ENCODE peak calls at places on chromosomes 3 and 15, in seven cellular contexts. G is body of pancreas; M is CD8-positive, alpha-beta memory T cell; A is GM23248; S is uterus; Z is IMR-90; Q is right cardiac atrium. R is an unnamed sample.

GRCh38 chr3:57757642-57758297 is 1.7 kb downstream of the SLMAP start:
- DNase-seq in G (no peak), A (peak; percentile 50), S (no peak), M (no peak), Z (peak; percentile 28), Q (no peak), R (peak; percentile 25)

GRCh38 chr3:127235706-127236105 is 42.8 kb downstream of the PRR23E start:
- DNase-seq in A (no peak), G (no peak), S (no peak), M (no peak), Q (no peak), Z (no peak), R (no peak)

GRCh38 chr3:66182228-66182627 is 38.6 kb upstream of the SLC25A26 start:
- DNase-seq in M (no peak), Q (no peak), Z (no peak), G (no peak), S (no peak), A (no peak), R (no peak)

GRCh38 chr3:119145500-119146167 is at the start of gene TEX55:
- DNase-seq in Q (peak; percentile 69), A (peak; percentile 78), M (no peak), Z (peak; percentile 61), G (peak; percentile 27), S (no peak), R (peak; percentile 29)

GRCh38 chr15:73972984-73973682 is 19.0 kb downstream of the STOML1 start:
- DNase-seq in S (peak; percentile 86), Q (peak; percentile 92), A (peak; percentile 91), G (peak; percentile 88), Z (peak; percentile 73), M (peak; percentile 59), R (no peak)

GRCh38 chr3:2792432-2792831 is 317.7 kb downstream of the IL5RA start:
- DNase-seq in A (no peak), M (no peak), G (no peak), Q (no peak), Z (no peak), S (no peak), R (no peak)

GRCh38 chr15:45640610-45641009 is 5.8 kb downstream of the SQOR start:
- DNase-seq in Q (no peak), S (no peak), A (peak; percentile 95), M (no peak), G (no peak), Z (peak; percentile 96), R (peak; percentile 88)

GRCh38 chr15:44775923-44776322 is 39.6 kb downstream of the TRIM69 start:
- DNase-seq in M (no peak), A (peak; percentile 29), S (no peak), G (no peak), Q (no peak), Z (no peak), R (no peak)

GRCh38 chr15:49876401-49877038 is 242.5 kb downstream of the ATP8B4 start:
- DNase-seq in Z (no peak), M (no peak), S (peak; percentile 45), A (peak; percentile 10), Q (peak; percentile 60), G (peak; percentile 43), R (no peak)

GRCh38 chr15:39127151-39127815 is 453.6 kb upstream of the THBS1 start:
- DNase-seq in Q (no peak), S (no peak), Z (no peak), M (no peak), A (peak; percentile 35), G (no peak), R (peak; percentile 76)

GRCh38 chr3:183548262-183548769 is 7.2 kb downstream of the KLHL6 start:
- DNase-seq in Q (no peak), A (peak; percentile 82), Z (peak; percentile 72), M (no peak), G (peak; percentile 29), S (no peak), R (peak; percentile 94)

GRCh38 chr3:71372911-71373637 is 210.5 kb downstream of the FOXP1 start:
- DNase-seq in Q (no peak), Z (no peak), M (no peak), G (no peak), S (no peak), A (no peak), R (no peak)

GRCh38 chr15:31551323-31551722 is 224.7 kb downstream of the KLF13 start:
- DNase-seq in G (no peak), M (no peak), A (no peak), Q (no peak), Z (no peak), S (no peak), R (no peak)

GRCh38 chr15:31555022-31555421 is 228.4 kb downstream of the KLF13 start:
- DNase-seq in A (no peak), Z (no peak), S (no peak), M (no peak), Q (no peak), G (no peak), R (no peak)

GRCh38 chr15:31552482-31553099 is 226.0 kb downstream of the KLF13 start:
- DNase-seq in A (peak; percentile 21), M (no peak), S (no peak), Q (no peak), Z (peak; percentile 24), G (no peak), R (peak; percentile 2)

GRCh38 chr15:31556494-31557150 is 230.0 kb downstream of the KLF13 start:
- DNase-seq in Q (no peak), G (no peak), A (no peak), M (no peak), S (no peak), Z (no peak), R (no peak)

GRCh38 chr15:31554261-31554660 is 227.6 kb downstream of the KLF13 start:
- DNase-seq in M (no peak), Z (peak; percentile 94), G (peak; percentile 21), Q (peak; percentile 92), S (peak; percentile 67), A (peak; percentile 94), R (peak; percentile 88)
- H3K27ac ChIP-seq in M (no peak overlapping the region), Z (peak overlapping the region; percentile 82), G (no peak overlapping the region), Q (peak overlapping the region; percentile 42), S (peak overlapping the region; percentile 60), A (peak overlapping the region; percentile 20), R (peak overlapping the region; percentile 58)

GRCh38 chr15:28107894-28108255 is 8.8 kb upstream of the OCA2 start:
- DNase-seq in S (no peak), A (no peak), Z (no peak), G (no peak), Q (no peak), M (no peak), R (no peak)

GRCh38 chr15:28105793-28106192 is 6.7 kb upstream of the OCA2 start:
- DNase-seq in S (no peak), A (no peak), G (no peak), Q (no peak), M (no peak), Z (no peak), R (no peak)

GRCh38 chr15:28106294-28107110 is 7.4 kb upstream of the OCA2 start:
- DNase-seq in Z (no peak), S (no peak), Q (peak; percentile 66), G (no peak), M (peak; percentile 13), A (peak; percentile 58), R (no peak)

GRCh38 chr15:28105224-28105791 is 6.2 kb upstream of the OCA2 start:
- DNase-seq in A (no peak), Z (no peak), M (no peak), Q (no peak), S (no peak), G (no peak), R (no peak)

DNA sequence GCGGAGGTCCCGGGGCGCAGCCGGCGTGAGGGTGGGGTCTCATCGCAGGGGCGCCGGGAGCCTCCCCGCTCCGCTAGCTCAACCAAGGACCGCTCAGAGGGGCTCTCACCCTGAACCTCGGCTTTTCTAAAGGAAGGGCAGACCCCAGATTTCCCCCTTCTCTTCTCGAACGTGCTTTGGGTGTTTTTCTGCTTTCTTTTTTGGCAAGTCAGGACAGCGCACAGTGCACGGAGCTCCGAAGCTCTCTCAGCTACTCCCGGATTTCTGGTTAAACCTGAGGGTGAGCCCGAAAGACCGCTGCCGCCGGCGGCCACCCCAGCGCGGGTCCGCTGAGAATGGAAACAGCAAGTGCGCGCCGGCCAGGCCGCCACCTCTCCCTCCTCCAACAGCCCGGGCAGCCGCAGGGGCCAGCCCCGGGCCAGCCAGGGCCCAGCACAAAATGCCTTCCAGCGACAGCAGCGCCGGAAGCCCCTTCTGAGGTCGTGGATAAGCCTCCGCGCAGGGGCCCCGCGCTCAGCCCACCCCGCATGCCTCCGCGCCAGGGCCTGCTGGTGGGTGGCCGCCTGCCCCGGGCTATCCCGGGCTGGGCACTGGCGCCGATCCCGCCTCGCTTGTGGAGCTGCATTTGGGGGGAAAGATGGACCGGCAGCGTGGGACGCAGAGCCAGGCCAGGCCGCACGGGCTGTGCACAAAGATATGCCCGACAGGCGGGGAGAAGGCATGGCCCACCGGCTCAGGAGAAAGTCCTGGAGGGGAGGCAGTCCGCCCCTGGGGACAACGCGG is 8.2 kb upstream of the OCA2 start:
- DNase-seq in S (no peak), A (peak; percentile 48), G (no peak), Q (peak; percentile 62), M (no peak), Z (no peak), R (peak; percentile 26)
- H3K4me3 ChIP-seq in S (peak overlapping the region; percentile 37), A (peak overlapping the region; percentile 75), G (peak overlapping the region; percentile 8), Q (peak overlapping the region; percentile 52), M (peak overlapping the region; percentile 44), Z (peak overlapping the region; percentile 45), R (peak overlapping the region; percentile 71)

DNA sequence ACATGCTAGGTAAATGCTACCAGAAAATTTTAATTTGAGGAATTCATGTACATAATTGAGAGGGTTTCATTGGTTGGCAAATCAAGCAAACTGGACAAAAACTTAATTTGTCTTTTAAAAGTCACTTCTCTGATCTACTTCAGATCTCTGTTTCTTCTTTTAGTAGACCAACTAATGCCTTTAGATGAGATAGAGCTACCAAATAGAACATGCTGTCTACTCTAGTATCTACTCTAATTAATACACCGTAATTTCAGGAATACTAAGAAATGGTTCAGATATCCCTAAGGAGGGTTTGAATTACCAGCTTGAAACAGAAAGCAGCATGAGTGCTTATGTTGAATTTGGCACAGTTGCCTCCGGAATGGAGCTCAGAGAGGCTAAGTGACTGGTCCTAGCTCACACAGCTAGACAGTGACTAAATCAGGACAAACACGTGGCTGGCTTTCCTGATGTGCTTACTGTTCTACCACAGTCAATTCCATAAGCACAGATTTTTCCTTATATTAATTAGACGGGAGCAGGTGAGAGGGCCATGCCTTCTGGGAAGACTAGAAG is 225.1 kb downstream of the ITPR1 start:
- DNase-seq in M (no peak), Z (no peak), Q (no peak), A (no peak), G (no peak), S (no peak), R (no peak)
- H3K27ac ChIP-seq in M (no peak overlapping the region), Z (no peak overlapping the region), Q (peak overlapping the region; percentile 26), A (no peak overlapping the region), G (peak overlapping the region; percentile 82), S (peak overlapping the region; percentile 70), R (no peak overlapping the region)

GRCh38 chr15:56946150-56946549 is 27.7 kb downstream of the TCF12 start:
- DNase-seq in M (no peak), Z (no peak), G (no peak), A (no peak), S (no peak), Q (no peak), R (no peak)

GRCh38 chr15:56948000-56948765 is 29.7 kb downstream of the TCF12 start:
- DNase-seq in A (no peak), Q (no peak), Z (peak; percentile 51), S (no peak), G (no peak), M (no peak), R (no peak)

GRCh38 chr15:56953790-56954189 is 35.3 kb downstream of the TCF12 start:
- DNase-seq in Q (no peak), Z (no peak), M (no peak), G (no peak), S (no peak), A (no peak), R (no peak)

GRCh38 chr15:56948766-56949105 is 30.3 kb downstream of the TCF12 start:
- DNase-seq in M (no peak), A (no peak), Z (peak; percentile 45), Q (no peak), G (no peak), S (no peak), R (no peak)

GRCh38 chr15:56950979-56951378 is 32.5 kb downstream of the TCF12 start:
- DNase-seq in S (no peak), M (no peak), Q (no peak), Z (no peak), G (no peak), A (no peak), R (no peak)
- H3K4me3 ChIP-seq in S (no peak overlapping the region), M (no peak overlapping the region), Q (no peak overlapping the region), Z (no peak overlapping the region), G (no peak overlapping the region), A (no peak overlapping the region), R (no peak overlapping the region)

R was measured in astrocyte.